ENCODE peak calls at places on chromosomes 1 and 21, in seven cellular contexts. W, F, R, B, E, T and P are unnamed samples.

GRCh38 chr1:204491653-204492052 is 3.0 kb downstream of the PIK3C2B start:
- DNase-seq in T (no peak), E (no peak), R (no peak), W (no peak), F (no peak), B (no peak), P (no peak)

GRCh38 chr1:200901796-200902444 is 7.2 kb downstream of the INAVA start:
- DNase-seq in B (no peak), W (no peak), E (no peak), T (no peak), R (no peak), F (no peak), P (no peak)

GRCh38 chr1:160068231-160068630 is 1.7 kb downstream of the KCNJ10 start:
- DNase-seq in T (no peak), W (no peak), R (no peak), F (no peak), B (no peak), E (no peak), P (no peak)

GRCh38 chr1:224734261-224734935 is 118.3 kb downstream of the CNIH3 start:
- DNase-seq in T (no peak), W (no peak), E (no peak), R (no peak), B (no peak), F (no peak), P (no peak)

GRCh38 chr1:16944038-16944437 is 22.3 kb downstream of the CROCC start:
- DNase-seq in F (no peak), T (no peak), B (no peak), E (no peak), W (no peak), R (no peak), P (no peak)

GRCh38 chr1:101452825-101453224 is 216.0 kb downstream of the S1PR1 start:
- DNase-seq in T (no peak), B (no peak), R (no peak), E (no peak), F (no peak), W (no peak), P (no peak)

GRCh38 chr1:239976130-239976968 is 115.3 kb upstream of the FMN2 start:
- DNase-seq in W (peak; percentile 10), T (peak; percentile 25), F (no peak), R (peak; percentile 59), E (no peak), B (peak; percentile 35), P (peak; percentile 63)

GRCh38 chr1:27086628-27087027 is 68.3 kb downstream of the SLC9A1 start:
- DNase-seq in W (no peak), F (no peak), E (no peak), T (no peak), R (no peak), B (no peak), P (no peak)

GRCh38 chr1:244074559-244075171 is 23.6 kb downstream of the ZBTB18 start:
- DNase-seq in R (no peak), B (no peak), T (no peak), F (no peak), E (no peak), W (no peak), P (no peak)

GRCh38 chr21:33096426-33096825 is 26.5 kb downstream of the OLIG1 start:
- DNase-seq in F (no peak), W (no peak), R (no peak), T (no peak), B (no peak), E (no peak), P (no peak)

GRCh38 chr1:162335126-162335525 is 41.5 kb downstream of the SPATA46 start:
- DNase-seq in E (no peak), B (no peak), F (no peak), W (peak; percentile 54), T (no peak), R (no peak), P (no peak)

GRCh38 chr1:59272507-59272906 is 24.4 kb upstream of the FGGY start:
- DNase-seq in W (no peak), R (peak; percentile 75), B (no peak), T (no peak), E (no peak), F (no peak), P (no peak)

GRCh38 chr21:39633770-39634181 is 21.0 kb downstream of the B3GALT5 start:
- DNase-seq in F (no peak), E (no peak), B (no peak), T (no peak), R (peak; percentile 92), W (no peak), P (no peak)

GRCh38 chr1:54105736-54106269 is 47.0 kb downstream of the CDCP2 start:
- DNase-seq in R (no peak), T (no peak), B (no peak), E (no peak), F (no peak), W (no peak), P (no peak)

GRCh38 chr1:54108156-54108555 is 44.6 kb downstream of the CDCP2 start:
- DNase-seq in F (no peak), E (no peak), T (no peak), B (no peak), R (no peak), W (no peak), P (no peak)

GRCh38 chr1:54105080-54105479 is 47.7 kb downstream of the CDCP2 start:
- DNase-seq in E (no peak), W (no peak), B (no peak), R (no peak), F (no peak), T (no peak), P (no peak)

GRCh38 chr1:54109131-54110105 is 43.4 kb downstream of the CDCP2 start:
- DNase-seq in W (no peak), F (no peak), R (peak; percentile 13), T (no peak), E (no peak), B (no peak), P (no peak)

GRCh38 chr1:54107131-54107530 is 45.7 kb downstream of the CDCP2 start:
- DNase-seq in R (peak; percentile 38), T (no peak), B (no peak), E (no peak), F (no peak), W (no peak), P (peak; percentile 39)
- H3K4me1 ChIP-seq in R (no peaks in the 10 kb centered on the region), T (no peaks in the 10 kb centered on the region), B (no peaks in the 10 kb centered on the region), E (no peaks in the 10 kb centered on the region), F (no peaks in the 10 kb centered on the region), W (no peaks in the 10 kb centered on the region), P (no peaks in the 10 kb centered on the region)

DNA sequence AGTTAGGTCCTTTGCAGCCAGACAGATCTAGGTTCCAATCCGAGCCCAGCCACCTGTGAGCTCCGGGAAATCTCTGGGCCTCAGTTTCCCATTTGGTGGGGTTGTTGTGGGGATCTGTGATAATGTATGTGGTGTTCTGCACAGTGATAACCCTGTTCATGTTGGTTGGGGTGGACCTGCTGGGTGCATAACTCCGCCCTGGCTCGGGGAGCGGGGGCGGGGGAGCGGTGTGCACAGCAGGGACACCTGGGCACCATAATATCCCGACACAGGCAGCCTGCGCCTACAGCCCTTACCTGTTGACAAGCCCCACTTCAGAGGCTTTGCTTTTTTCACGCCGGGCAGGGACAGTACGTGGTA is 48.0 kb upstream of the ACOT11 start:
- DNase-seq in E (no peak), W (no peak), T (no peak), R (no peak), F (no peak), B (no peak), P (no peak)
- H3K4me3 ChIP-seq in E (peak overlapping the region; percentile 44), W (no peak overlapping the region), T (no peak overlapping the region), R (no peak overlapping the region), F (peak overlapping the region; percentile 44), B (peak overlapping the region; percentile 48), P (no peak overlapping the region)

DNA sequence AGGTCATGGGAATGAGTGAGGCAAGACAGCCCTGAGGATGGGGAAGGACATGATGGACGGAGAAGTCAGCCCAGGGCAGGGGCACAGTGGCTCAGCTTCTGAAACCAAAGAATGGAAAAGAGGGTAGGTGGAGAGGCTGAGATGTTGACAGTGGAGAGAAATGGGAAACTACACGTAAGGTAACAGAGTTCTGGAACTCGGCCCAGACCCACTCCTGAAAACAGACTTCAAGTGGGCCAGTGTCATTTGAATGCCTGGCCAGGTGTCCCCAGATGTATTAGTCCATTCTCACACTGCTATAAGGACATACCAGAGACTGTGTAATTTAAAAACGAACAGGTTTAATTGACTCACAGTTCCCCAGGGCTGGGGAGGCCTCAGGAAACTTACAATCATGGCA is 40.0 kb downstream of the FHAD1 start:
- DNase-seq in W (no peak), B (no peak), T (no peak), R (no peak), E (no peak), F (peak; percentile 57), P (no peak)
- H3K27me3 ChIP-seq in W (no peaks in the 10 kb centered on the region), B (no peaks in the 10 kb centered on the region), T (no peaks in the 10 kb centered on the region), R (peaks cover 2% of the 10 kb centered on the region), E (no peaks in the 10 kb centered on the region), F (no peaks in the 10 kb centered on the region), P (no peaks in the 10 kb centered on the region)

GRCh38 chr1:198693321-198693720 is 54.5 kb downstream of the PTPRC start:
- DNase-seq in F (no peak), W (no peak), E (no peak), B (no peak), R (no peak), T (no peak), P (no peak)
- H3K4me1 ChIP-seq in F (no peaks in the 10 kb centered on the region), W (no peaks in the 10 kb centered on the region), E (peaks cover 3% of the 10 kb centered on the region), B (no peaks in the 10 kb centered on the region), R (no peaks in the 10 kb centered on the region), T (no peaks in the 10 kb centered on the region), P (peaks cover 7% of the 10 kb centered on the region)

GRCh38 chr1:109503935-109504334 is 5.6 kb downstream of the AMIGO1 start:
- DNase-seq in F (no peak), T (no peak), W (no peak), R (no peak), B (no peak), E (no peak), P (no peak)

GRCh38 chr1:109500886-109501285 is 7.0 kb downstream of the CYB561D1 start:
- DNase-seq in W (no peak), F (no peak), B (no peak), R (peak; percentile 90), T (no peak), E (no peak), P (no peak)

GRCh38 chr1:109499661-109500536 is 6.0 kb downstream of the CYB561D1 start:
- DNase-seq in W (no peak), R (peak; percentile 76), E (no peak), T (no peak), F (no peak), B (no peak), P (peak; percentile 65)

GRCh38 chr1:109502368-109502851 is 7.1 kb downstream of the AMIGO1 start:
- DNase-seq in B (no peak), F (no peak), E (no peak), T (no peak), W (no peak), R (no peak), P (no peak)

GRCh38 chr1:109501644-109502367 is 7.7 kb downstream of the AMIGO1 start:
- DNase-seq in F (no peak), B (no peak), E (no peak), T (no peak), R (no peak), W (no peak), P (no peak)
- H3K4me3 ChIP-seq in F (no peak overlapping the region), B (no peak overlapping the region), E (no peak overlapping the region), T (no peak overlapping the region), R (no peak overlapping the region), W (no peak overlapping the region), P (no peak overlapping the region)